ENCODE peak calls at places on chromosomes 1 and 21, in four cellular contexts. W, H, T and D are unnamed samples. For H3K4me1, the result is how much of the 10 kb centered on the place peaks cover.

GRCh38 chr1:21451981-21452411 is 12.1 kb downstream of the NBPF3 start:
- DNase-seq in W (no peak), H (no peak), T (no peak), D (no peak)

GRCh38 chr1:1620433-1621139 is 5.3 kb downstream of the MIB2 start:
- DNase-seq in W (no peak), H (no peak), T (no peak), D (no peak)

GRCh38 chr1:55071477-55071876 is 32.1 kb downstream of the PCSK9 start:
- DNase-seq in W (peak), H (no peak), T (peak), D (peak)

GRCh38 chr1:109104364-109105151 is 9.4 kb upstream of the ELAPOR1 start:
- DNase-seq in W (no peak), H (no peak), T (no peak), D (no peak)

GRCh38 chr1:29033829-29034466 is 89.8 kb downstream of the TMEM200B start:
- DNase-seq in W (peak), H (peak), T (peak), D (peak)

GRCh38 chr1:115413208-115413607 is 75.2 kb upstream of the NGF start:
- DNase-seq in W (no peak), H (no peak), T (no peak), D (no peak)

GRCh38 chr1:26771643-26772321 is 16.0 kb upstream of the PIGV start:
- DNase-seq in W (peak), H (peak), T (no peak), D (peak)

GRCh38 chr1:19769211-19769932 is 30.3 kb downstream of the TMCO4 start:
- DNase-seq in W (no peak), H (no peak), T (no peak), D (no peak)

GRCh38 chr21:45970674-45971486 is 10.7 kb upstream of the COL6A1 start:
- DNase-seq in W (peak), H (no peak), T (peak), D (no peak)

GRCh38 chr1:167899253-167899681 is 14.7 kb downstream of the ADCY10 start:
- DNase-seq in W (no peak), H (no peak), T (no peak), D (no peak)

GRCh38 chr1:19643113-19643512 is 998 bp upstream of the NBL1 start:
- DNase-seq in W (peak), H (peak), T (peak), D (no peak)

GRCh38 chr1:61287734-61288133 is 205.4 kb downstream of the NFIA start:
- DNase-seq in W (peak), H (peak), T (no peak), D (no peak)

DNA sequence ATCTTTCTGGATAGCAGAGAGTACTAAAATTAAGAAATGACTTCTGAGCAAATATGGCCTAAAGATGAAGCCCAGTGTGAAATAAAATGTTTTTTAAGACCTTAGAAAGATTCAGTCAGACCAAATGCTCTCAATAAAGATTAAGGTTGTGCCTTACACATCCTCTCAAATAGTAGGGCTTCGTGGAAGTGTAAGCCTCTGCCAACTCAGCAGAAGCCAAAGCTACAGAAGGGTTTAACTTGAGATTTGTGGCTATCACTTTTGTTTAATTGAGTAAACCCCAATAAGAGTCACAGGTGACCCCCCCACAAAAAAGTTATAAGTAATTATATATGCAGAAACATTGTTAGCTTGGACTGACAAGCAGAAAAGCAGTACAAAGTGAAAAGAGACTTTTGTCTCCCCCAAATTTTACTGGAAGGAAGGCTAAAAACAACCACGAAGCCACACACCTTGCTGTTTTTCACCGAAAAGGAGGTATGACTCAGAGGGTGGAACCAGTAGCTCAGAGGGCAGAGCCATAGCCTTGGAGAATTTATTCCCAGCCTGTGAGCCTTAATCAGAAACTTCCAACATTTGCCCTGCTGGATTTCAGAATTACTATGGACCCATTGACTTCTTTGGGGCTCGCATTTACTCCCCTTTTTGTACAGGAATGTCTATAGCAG is 31.9 kb downstream of the RPS6KC1 start:
- DNase-seq in W (no peak), H (no peak), T (no peak), D (no peak)
- TF ChIP-seq YY1 in W (no peak), H (no peak), T (no peak), D (no peak)

DNA sequence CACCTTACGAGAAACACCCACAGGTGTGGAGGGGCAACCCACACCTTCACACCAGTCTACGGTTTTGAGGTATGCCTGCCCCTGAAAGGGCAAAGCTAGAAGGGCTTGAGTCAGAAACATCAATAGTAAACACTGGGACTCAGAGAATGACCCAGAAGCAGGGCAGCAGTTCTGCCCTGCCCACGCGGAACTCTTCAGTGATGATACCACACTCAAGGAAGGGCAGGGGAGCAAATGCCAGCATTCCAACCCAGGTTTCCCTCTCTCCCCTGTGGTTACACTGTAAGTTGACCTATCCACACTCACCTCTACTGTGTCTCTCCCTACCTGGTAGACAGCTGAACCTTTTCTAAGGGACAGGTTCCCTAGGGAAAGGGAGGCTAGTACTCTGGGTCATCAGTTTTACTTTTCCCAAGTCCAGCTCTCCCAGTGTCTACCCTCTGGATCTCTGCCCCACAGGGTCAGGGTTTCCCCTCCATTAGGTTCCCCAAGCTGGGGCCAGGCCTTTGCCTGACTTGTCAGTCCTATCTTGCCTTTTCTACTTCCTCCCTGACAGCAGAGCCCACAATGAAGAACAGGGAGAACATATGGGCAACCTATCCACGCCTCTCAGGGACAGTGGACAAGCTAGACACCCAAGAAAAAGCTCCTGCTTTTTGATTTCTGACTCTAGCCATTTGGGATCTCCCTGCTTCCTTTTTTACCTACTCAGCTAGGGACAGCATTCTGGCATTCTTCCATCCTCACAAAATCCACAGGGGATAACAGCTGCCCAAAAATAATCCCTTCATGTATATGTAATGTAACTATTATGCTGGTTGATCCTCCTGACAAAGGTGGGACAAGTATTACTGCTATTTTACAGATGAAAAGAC is 3.0 kb downstream of the F11R start:
- DNase-seq in W (no peak), H (no peak), T (no peak), D (no peak)
- H3K4me1 ChIP-seq in W (half or more), H (half or more), T (under half), D (under half)

GRCh38 chr1:244969355-244970235 is 105.3 kb upstream of the HNRNPU start:
- DNase-seq in W (peak), H (peak), T (peak), D (peak)
- TF ChIP-seq YY1 in W (no peak), H (no peak), T (peak), D (no peak)

GRCh38 chr1:58739851-58740466 is 40.1 kb upstream of the MYSM1 start:
- DNase-seq in W (peak), H (peak), T (peak), D (peak)

GRCh38 chr1:58738873-58739272 is 39.0 kb upstream of the MYSM1 start:
- DNase-seq in W (no peak), H (no peak), T (no peak), D (no peak)

GRCh38 chr1:58735591-58735990 is 35.7 kb upstream of the MYSM1 start:
- DNase-seq in W (no peak), H (no peak), T (no peak), D (no peak)

GRCh38 chr1:58732087-58732486 is 32.2 kb upstream of the MYSM1 start:
- DNase-seq in W (no peak), H (no peak), T (no peak), D (no peak)

DNA sequence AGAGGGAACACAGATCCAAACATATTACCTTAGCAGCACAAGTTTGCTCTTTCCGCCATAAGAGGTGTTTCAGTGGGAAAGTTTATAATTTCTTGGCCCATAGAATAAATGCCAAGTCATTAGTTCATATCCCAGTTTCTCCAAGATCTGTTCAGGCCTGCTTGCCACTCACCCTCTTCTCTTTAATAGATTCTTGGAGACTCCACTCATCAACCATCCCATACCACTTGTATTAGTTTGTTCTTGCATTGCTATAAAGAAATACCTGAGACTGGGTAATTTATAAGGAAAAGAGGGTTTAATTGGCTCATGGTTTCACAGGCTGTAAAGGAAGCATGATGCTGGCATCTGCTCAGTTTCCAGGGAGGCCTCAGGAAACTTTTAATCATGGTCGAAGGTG is 34.8 kb upstream of the MYSM1 start:
- DNase-seq in W (no peak), H (no peak), T (no peak), D (no peak)
- H3K4me1 ChIP-seq in W (under half), H (under half), T (under half), D (under half)

GRCh38 chr21:15007716-15008296 is 57.0 kb downstream of the NRIP1 start:
- DNase-seq in W (no peak), H (no peak), T (no peak), D (no peak)

GRCh38 chr21:15010645-15011044 is 54.2 kb downstream of the NRIP1 start:
- DNase-seq in W (no peak), H (no peak), T (no peak), D (no peak)

GRCh38 chr21:15006594-15007230 is 58.1 kb downstream of the NRIP1 start:
- DNase-seq in W (no peak), H (no peak), T (no peak), D (no peak)

GRCh38 chr21:15011967-15012366 is 52.8 kb downstream of the NRIP1 start:
- DNase-seq in W (no peak), H (no peak), T (no peak), D (no peak)

DNA sequence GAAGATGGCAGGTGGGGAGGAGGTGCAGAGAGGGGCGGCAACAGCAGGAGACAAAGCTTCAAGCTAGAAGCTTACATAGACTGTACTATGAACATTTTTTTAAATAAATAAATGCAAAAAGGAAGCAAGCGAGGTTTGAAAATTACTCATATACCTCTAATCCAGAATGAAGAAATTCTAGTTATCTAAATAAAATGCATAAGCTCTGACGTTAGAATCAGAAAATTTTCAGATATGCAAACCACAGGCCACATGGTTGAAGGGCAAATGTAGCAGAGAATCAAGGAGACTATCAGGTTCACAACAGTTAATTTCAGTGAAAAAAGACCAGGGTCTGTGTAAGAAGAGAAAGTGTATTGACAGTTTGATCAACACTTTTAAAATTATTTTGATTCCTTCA is 54.8 kb downstream of the NRIP1 start:
- DNase-seq in W (no peak), H (no peak), T (no peak), D (no peak)
- TF ChIP-seq YY1 in W (no peak), H (no peak), T (no peak), D (no peak)